ENCODE peak calls at places on chromosome 6, in six cellular contexts. D, B, C, J, M and Z are unnamed samples.
A peak's percentile ranks its signal among the peaks of the same experiment; 100 is the strongest.

GRCh38 chr6:111663692-111664564 is 58.2 kb upstream of the TRAF3IP2 start:
- DNase-seq in D (peak; percentile 74), J (peak; percentile 81), B (no peak), M (no peak), C (no peak), Z (peak; percentile 36)

GRCh38 chr6:2111162-2111677 is 134.2 kb downstream of the GMDS start:
- DNase-seq in M (no peak), C (no peak), B (no peak), J (peak; percentile 72), D (no peak), Z (no peak)

GRCh38 chr6:18101873-18102272 is 20.6 kb downstream of the NHLRC1 start:
- DNase-seq in M (no peak), C (no peak), D (no peak), J (no peak), B (no peak), Z (no peak)

GRCh38 chr6:116405663-116406329 is 35.0 kb downstream of the DSE start:
- DNase-seq in B (no peak), D (no peak), J (peak; percentile 76), M (no peak), C (peak; percentile 9), Z (no peak)

GRCh38 chr6:151228788-151229400 is 10.9 kb upstream of the AKAP12 start:
- DNase-seq in M (no peak), D (no peak), J (no peak), B (no peak), C (no peak), Z (no peak)

GRCh38 chr6:44662461-44663121 is 275.1 kb downstream of the CDC5L start:
- DNase-seq in J (no peak), M (no peak), D (no peak), B (no peak), C (peak; percentile 38), Z (no peak)

GRCh38 chr6:40165036-40165709 is 230.9 kb upstream of the MOCS1 start:
- DNase-seq in B (no peak), C (no peak), D (no peak), J (no peak), M (no peak), Z (no peak)

GRCh38 chr6:37985355-37985754 is 165.8 kb downstream of the ZFAND3 start:
- DNase-seq in D (no peak), B (peak; percentile 10), M (no peak), C (no peak), J (no peak), Z (no peak)

GRCh38 chr6:11586574-11586973 is 49.0 kb downstream of the TMEM170B start:
- DNase-seq in C (peak; percentile 4), J (peak; percentile 93), B (no peak), D (no peak), M (no peak), Z (no peak)

GRCh38 chr6:170279426-170279825 is 11.5 kb downstream of the DLL1 start:
- DNase-seq in J (no peak), M (no peak), D (no peak), C (no peak), B (no peak), Z (no peak)

GRCh38 chr6:164870175-164870574 is 439.2 kb downstream of the C6orf118 start:
- DNase-seq in C (no peak), B (no peak), M (no peak), J (no peak), D (no peak), Z (no peak)

GRCh38 chr6:100988391-100988999 is 107.4 kb upstream of the ASCC3 start:
- DNase-seq in C (no peak), J (no peak), M (no peak), B (no peak), D (no peak), Z (no peak)

GRCh38 chr6:10690651-10691445 is 3.6 kb downstream of the C6orf52 start:
- DNase-seq in J (no peak), C (no peak), D (no peak), B (no peak), M (no peak), Z (no peak)

GRCh38 chr6:112237644-112238043 is 16.7 kb downstream of the LAMA4 start:
- DNase-seq in D (peak; percentile 75), J (peak; percentile 94), B (no peak), C (no peak), M (peak; percentile 46), Z (no peak)

GRCh38 chr6:8549381-8549780 is 114.0 kb upstream of the SLC35B3 start:
- DNase-seq in C (no peak), D (no peak), J (no peak), B (no peak), M (no peak), Z (no peak)